ENCODE peak calls at places on chromosomes 1 and 21, in ten cellular contexts. C is stomach, O is RWPE1, D is glutamatergic neuron, A is fibroblast of lung, P is GM12865, G is psoas muscle, W is cardiac fibroblast, J is WTC11, F is transverse colon. B is an unnamed sample.

GRCh38 chr1:3431266-3431665 is 23.2 kb upstream of the ARHGEF16 start:
- DNase-seq in C (no peak), O (no peak), D (peak), A (no peak), P (no peak), G (no peak), W (no peak), J (peak), F (no peak), B (no peak)

GRCh38 chr1:61391730-61392129 is 309.4 kb downstream of the NFIA start:
- DNase-seq in C (no peak), O (no peak), D (no peak), A (no peak), P (no peak), G (no peak), W (no peak), J (no peak), F (no peak), B (no peak)

GRCh38 chr1:157146244-157146643 is 8.0 kb upstream of the ETV3 start:
- DNase-seq in C (no peak), O (no peak), D (no peak), A (no peak), P (no peak), G (no peak), W (no peak), J (no peak), F (no peak), B (no peak)

GRCh38 chr1:119483441-119484200 is 23.4 kb upstream of the HSD3B1 start:
- DNase-seq in C (no peak), O (no peak), D (no peak), A (no peak), P (no peak), G (no peak), W (no peak), J (no peak), F (no peak), B (no peak)

GRCh38 chr21:33836408-33836807 is 79.2 kb downstream of the ATP5PO start:
- DNase-seq in C (no peak), O (no peak), D (no peak), A (peak), P (no peak), G (no peak), W (no peak), J (no peak), F (no peak), B (no peak)

GRCh38 chr1:118317836-118318614 is 133.0 kb upstream of the SPAG17 start:
- DNase-seq in C (no peak), O (no peak), D (no peak), A (no peak), P (no peak), G (no peak), W (peak), J (no peak), F (no peak), B (no peak)

GRCh38 chr1:182338806-182339370 is 52.7 kb downstream of the GLUL start:
- DNase-seq in C (no peak), O (no peak), D (no peak), A (no peak), P (no peak), G (no peak), W (no peak), J (no peak), F (no peak), B (no peak)

GRCh38 chr1:212460376-212460775 is 27.7 kb downstream of the NENF start:
- DNase-seq in C (no peak), O (no peak), D (no peak), A (no peak), P (no peak), G (no peak), W (no peak), J (no peak), F (no peak), B (no peak)

GRCh38 chr1:28416509-28417194 is 47.1 kb downstream of the PHACTR4 start:
- DNase-seq in C (no peak), O (no peak), D (no peak), A (peak), P (no peak), G (no peak), W (no peak), J (no peak), F (no peak), B (no peak)

GRCh38 chr1:54518489-54518888 is 29.5 kb upstream of the ACOT11 start:
- DNase-seq in C (no peak), O (no peak), D (no peak), A (no peak), P (no peak), G (no peak), W (no peak), J (no peak), F (no peak), B (no peak)

GRCh38 chr1:7289694-7290093 is 481.4 kb upstream of the VAMP3 start:
- DNase-seq in C (no peak), O (no peak), D (no peak), A (no peak), P (no peak), G (no peak), W (no peak), J (no peak), F (no peak), B (no peak)

GRCh38 chr21:15728046-15728445 is 1.7 kb upstream of the USP25 start:
- DNase-seq in C (no peak), O (no peak), D (no peak), A (no peak), P (no peak), G (no peak), W (no peak), J (no peak), F (no peak), B (no peak)

GRCh38 chr1:38578444-38578951 is 281.1 kb downstream of the RRAGC start:
- DNase-seq in C (no peak), O (no peak), D (peak), A (peak), P (peak), G (no peak), W (no peak), J (peak), F (no peak), B (peak)

GRCh38 chr21:43585924-43586411 is 73.3 kb downstream of the HSF2BP start:
- DNase-seq in C (peak), O (peak), D (no peak), A (peak), P (no peak), G (no peak), W (peak), J (no peak), F (no peak), B (no peak)

GRCh38 chr21:41868062-41868710 is 11.0 kb downstream of the PRDM15 start:
- DNase-seq in C (no peak), O (no peak), D (no peak), A (no peak), P (peak), G (no peak), W (peak), J (no peak), F (peak), B (no peak)

GRCh38 chr1:33433509-33434362 is 2.8 kb upstream of the PHC2 start:
- DNase-seq in C (no peak), O (peak), D (no peak), A (peak), P (no peak), G (peak), W (peak), J (no peak), F (peak), B (no peak)

GRCh38 chr1:97137862-97138514 is 416.4 kb downstream of the PTBP2 start:
- DNase-seq in C (no peak), O (peak), D (peak), A (peak), P (peak), G (no peak), W (peak), J (no peak), F (peak), B (no peak)

GRCh38 chr1:54922040-54922761 is 35.2 kb upstream of the DHCR24 start:
- DNase-seq in C (no peak), O (no peak), D (no peak), A (no peak), P (no peak), G (no peak), W (no peak), J (no peak), F (no peak), B (no peak)

GRCh38 chr1:229137274-229137673 is 133.6 kb upstream of the RAB4A start:
- DNase-seq in C (no peak), O (no peak), D (no peak), A (no peak), P (no peak), G (no peak), W (no peak), J (no peak), F (no peak), B (no peak)

GRCh38 chr21:22554690-22555316 is 1556.6 kb downstream of the NCAM2 start:
- DNase-seq in C (no peak), O (no peak), D (no peak), A (no peak), P (no peak), G (no peak), W (no peak), J (no peak), F (no peak), B (no peak)

GRCh38 chr1:222387020-222387816 is 160.7 kb downstream of the HHIPL2 start:
- DNase-seq in C (no peak), O (no peak), D (peak), A (no peak), P (peak), G (no peak), W (no peak), J (peak), F (no peak), B (peak)

GRCh38 chr1:33836911-33837310 is 27.0 kb upstream of the HMGB4 start:
- DNase-seq in C (no peak), O (no peak), D (no peak), A (peak), P (no peak), G (no peak), W (no peak), J (no peak), F (no peak), B (no peak)

GRCh38 chr1:82273816-82274215 is 473.1 kb downstream of the ADGRL2 start:
- DNase-seq in C (no peak), O (no peak), D (no peak), A (peak), P (no peak), G (no peak), W (peak), J (no peak), F (no peak), B (no peak)

DNA sequence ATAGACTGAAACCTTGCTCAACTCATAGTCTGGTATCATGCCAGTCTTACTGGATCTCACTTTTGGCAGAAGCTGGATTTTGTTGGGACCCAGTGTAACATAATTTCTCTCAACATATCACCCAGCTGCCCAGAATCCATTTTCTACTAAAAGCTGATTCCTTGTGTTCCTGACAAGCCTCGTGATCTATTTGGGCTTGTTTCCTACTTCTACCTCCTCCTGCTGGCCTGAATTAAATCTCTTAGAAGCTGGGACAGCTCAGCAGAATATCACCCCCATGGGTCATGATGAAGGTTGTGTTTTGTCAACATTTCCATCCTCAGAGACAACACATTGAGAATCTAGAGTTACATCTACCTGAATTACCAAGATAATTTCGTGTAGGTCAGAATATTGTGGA is 7.7 kb downstream of the GOLT1A start:
- DNase-seq in C (no peak), O (no peak), D (no peak), A (peak), P (no peak), G (no peak), W (peak), J (no peak), F (no peak), B (no peak)
- TF ChIP-seq CTCF in C (no peak), O (no peak), D (no peak), A (peak), P (no peak), G (no peak), W (peak), J (no peak), F (no peak), B (no peak)

GRCh38 chr1:110163591-110163990 is 13.3 kb downstream of the SLC6A17 start:
- DNase-seq in C (no peak), O (no peak), D (no peak), A (no peak), P (no peak), G (no peak), W (no peak), J (no peak), F (no peak), B (no peak)

GRCh38 chr1:110161165-110161564 is 10.9 kb downstream of the SLC6A17 start:
- DNase-seq in C (no peak), O (no peak), D (no peak), A (no peak), P (no peak), G (no peak), W (no peak), J (no peak), F (no peak), B (no peak)

GRCh38 chr1:110159160-110159559 is 8.9 kb downstream of the SLC6A17 start:
- DNase-seq in C (no peak), O (no peak), D (no peak), A (no peak), P (no peak), G (no peak), W (no peak), J (no peak), F (no peak), B (no peak)

GRCh38 chr1:110160701-110161100 is 10.4 kb downstream of the SLC6A17 start:
- DNase-seq in C (no peak), O (no peak), D (no peak), A (no peak), P (no peak), G (no peak), W (no peak), J (no peak), F (no peak), B (no peak)

GRCh38 chr1:110161822-110162221 is 11.5 kb downstream of the SLC6A17 start:
- DNase-seq in C (no peak), O (no peak), D (no peak), A (no peak), P (no peak), G (no peak), W (no peak), J (no peak), F (no peak), B (no peak)
- TF ChIP-seq CTCF in C (no peak), O (no peak), D (no peak), A (no peak), P (no peak), G (no peak), W (no peak), J (no peak), F (no peak), B (no peak)

GRCh38 chr1:77308889-77309621 is 27.2 kb downstream of the AK5 start:
- DNase-seq in C (no peak), O (no peak), D (no peak), A (no peak), P (no peak), G (no peak), W (no peak), J (no peak), F (no peak), B (no peak)

GRCh38 chr1:77316006-77316405 is 34.2 kb downstream of the AK5 start:
- DNase-seq in C (no peak), O (no peak), D (no peak), A (peak), P (no peak), G (no peak), W (peak), J (no peak), F (no peak), B (no peak)

GRCh38 chr1:77316966-77317365 is 35.1 kb downstream of the AK5 start:
- DNase-seq in C (no peak), O (no peak), D (no peak), A (peak), P (no peak), G (no peak), W (no peak), J (no peak), F (no peak), B (no peak)

GRCh38 chr1:77319036-77319705 is 37.4 kb downstream of the AK5 start:
- DNase-seq in C (no peak), O (no peak), D (no peak), A (peak), P (no peak), G (no peak), W (peak), J (no peak), F (no peak), B (no peak)

GRCh38 chr1:77313491-77313890 is 31.7 kb downstream of the AK5 start:
- DNase-seq in C (peak), O (no peak), D (no peak), A (peak), P (peak), G (no peak), W (peak), J (peak), F (no peak), B (no peak)
- TF ChIP-seq CTCF in C (peak), O (no peak), D (no peak), A (peak), P (peak), G (no peak), W (peak), J (no peak), F (no peak), B (peak)

DNA sequence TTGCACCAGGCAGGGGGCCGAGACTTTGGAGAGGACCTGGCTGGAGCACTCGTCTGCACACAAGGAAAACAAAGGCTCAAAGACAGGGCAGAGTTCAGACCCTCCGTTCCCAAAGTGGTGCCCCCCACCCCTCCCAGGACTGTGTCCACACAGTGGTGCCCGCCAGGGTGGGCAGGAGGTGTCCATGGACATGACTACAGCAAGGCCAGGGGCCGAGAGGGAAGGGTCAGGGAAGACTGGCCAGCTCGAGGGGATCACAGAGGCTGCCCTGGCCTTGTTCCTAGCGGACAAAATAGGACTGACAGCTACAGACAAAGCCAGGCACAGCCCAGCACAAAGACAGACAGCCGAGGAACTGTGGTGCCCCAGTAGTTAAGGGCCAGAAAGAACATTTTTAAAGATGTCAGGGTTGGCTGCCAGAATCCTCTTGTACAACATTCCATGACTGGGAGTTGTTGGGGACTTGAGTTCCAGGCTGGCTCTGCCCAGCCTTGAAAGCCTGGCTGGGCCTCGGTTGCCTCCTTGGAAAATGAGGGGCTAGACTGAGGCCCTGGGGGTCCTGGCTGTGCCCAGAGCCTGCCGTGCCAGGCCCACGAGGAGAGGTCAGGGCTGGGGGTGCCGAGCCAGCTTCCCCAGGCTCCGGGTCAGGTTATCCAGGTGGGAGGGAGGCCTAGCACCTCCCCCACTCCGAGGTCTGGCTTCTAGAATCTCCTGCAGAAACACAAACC is 63.7 kb downstream of the SLX9 start:
- DNase-seq in C (no peak), O (no peak), D (peak), A (peak), P (no peak), G (peak), W (no peak), J (peak), F (peak), B (no peak)
- TF ChIP-seq CTCF in C (no peak), O (no peak), D (no peak), A (no peak), P (no peak), G (no peak), W (no peak), J (no peak), F (no peak), B (no peak)

B was measured in neural crest cell.